ENCODE peak calls at places on chromosomes 16 and 17, in six cellular contexts. One of them, this sample, is unnamed.

GRCh38 chr16:67181346-67181745 is 2.4 kb downstream of the MATCAP1 start:
- DNase-seq in prostate gland: no peak
- DNase-seq in mucosa of descending colon: no peak
- DNase-seq in A549: no peak
- DNase-seq in endodermal cell: no peak
- DNase-seq in Peyer's patch: no peak
- DNase-seq in this sample: peak

GRCh38 chr17:78337244-78338109 is 22.4 kb downstream of the SOCS3 start:
- DNase-seq in Peyer's patch: no peak
- DNase-seq in mucosa of descending colon: peak
- DNase-seq in endodermal cell: peak
- DNase-seq in A549: peak
- DNase-seq in prostate gland: no peak
- DNase-seq in this sample: no peak

GRCh38 chr16:75073551-75074414 is 42.8 kb downstream of the LDHD start:
- DNase-seq in Peyer's patch: no peak
- DNase-seq in endodermal cell: no peak
- DNase-seq in prostate gland: no peak
- DNase-seq in A549: no peak
- DNase-seq in mucosa of descending colon: no peak
- DNase-seq in this sample: no peak

GRCh38 chr16:51125992-51126391 is 25.1 kb downstream of the SALL1 start:
- DNase-seq in Peyer's patch: no peak
- DNase-seq in endodermal cell: peak
- DNase-seq in prostate gland: no peak
- DNase-seq in mucosa of descending colon: no peak
- DNase-seq in A549: no peak
- DNase-seq in this sample: no peak

GRCh38 chr17:41823580-41823979 is 10.8 kb downstream of the FKBP10 start:
- DNase-seq in prostate gland: no peak
- DNase-seq in mucosa of descending colon: peak
- DNase-seq in A549: no peak
- DNase-seq in endodermal cell: no peak
- DNase-seq in Peyer's patch: no peak
- DNase-seq in this sample: no peak

GRCh38 chr16:74603848-74604247 is 3.1 kb downstream of the GLG1 start:
- DNase-seq in A549: no peak
- DNase-seq in Peyer's patch: no peak
- DNase-seq in endodermal cell: no peak
- DNase-seq in mucosa of descending colon: no peak
- DNase-seq in prostate gland: no peak
- DNase-seq in this sample: no peak

GRCh38 chr16:13554020-13554419 is 365.9 kb upstream of the ERCC4 start:
- DNase-seq in Peyer's patch: no peak
- DNase-seq in mucosa of descending colon: no peak
- DNase-seq in A549: no peak
- DNase-seq in endodermal cell: no peak
- DNase-seq in prostate gland: no peak
- DNase-seq in this sample: no peak

GRCh38 chr16:69839240-69839688 is 77.1 kb downstream of the WWP2 start:
- DNase-seq in prostate gland: no peak
- DNase-seq in A549: no peak
- DNase-seq in Peyer's patch: peak
- DNase-seq in endodermal cell: no peak
- DNase-seq in mucosa of descending colon: no peak
- DNase-seq in this sample: no peak

GRCh38 chr17:50926523-50926922 is 60.4 kb upstream of the TOB1 start:
- DNase-seq in endodermal cell: no peak
- DNase-seq in A549: no peak
- DNase-seq in mucosa of descending colon: no peak
- DNase-seq in Peyer's patch: no peak
- DNase-seq in prostate gland: no peak
- DNase-seq in this sample: no peak

GRCh38 chr16:10654592-10655414 is 39.9 kb downstream of the TEKT5 start:
- DNase-seq in A549: no peak
- DNase-seq in prostate gland: no peak
- DNase-seq in mucosa of descending colon: no peak
- DNase-seq in Peyer's patch: no peak
- DNase-seq in endodermal cell: no peak
- DNase-seq in this sample: no peak

GRCh38 chr16:22284637-22285515 is 12.3 kb upstream of the POLR3E start:
- DNase-seq in Peyer's patch: no peak
- DNase-seq in prostate gland: no peak
- DNase-seq in endodermal cell: no peak
- DNase-seq in mucosa of descending colon: no peak
- DNase-seq in A549: no peak
- DNase-seq in this sample: no peak

GRCh38 chr17:51029568-51030463 is 90.9 kb downstream of the SPAG9 start:
- DNase-seq in endodermal cell: no peak
- DNase-seq in prostate gland: no peak
- DNase-seq in Peyer's patch: no peak
- DNase-seq in mucosa of descending colon: no peak
- DNase-seq in A549: no peak
- DNase-seq in this sample: no peak

GRCh38 chr17:55171634-55172328 is 93.0 kb upstream of the HLF start:
- DNase-seq in prostate gland: no peak
- DNase-seq in A549: no peak
- DNase-seq in endodermal cell: no peak
- DNase-seq in mucosa of descending colon: no peak
- DNase-seq in Peyer's patch: no peak
- DNase-seq in this sample: no peak
- H3K4me3 ChIP-seq in prostate gland: no peak
- H3K4me3 ChIP-seq in A549: no peak
- H3K4me3 ChIP-seq in endodermal cell: no peak
- H3K4me3 ChIP-seq in mucosa of descending colon: no peak
- H3K4me3 ChIP-seq in Peyer's patch: no peak
- H3K4me3 ChIP-seq in this sample: no peak

GRCh38 chr16:19680972-19681371 is 37.1 kb downstream of the KNOP1 start:
- DNase-seq in mucosa of descending colon: no peak
- DNase-seq in prostate gland: no peak
- DNase-seq in A549: no peak
- DNase-seq in Peyer's patch: no peak
- DNase-seq in endodermal cell: peak
- DNase-seq in this sample: no peak
- TF ChIP-seq CTCF in mucosa of descending colon: no peak
- TF ChIP-seq CTCF in prostate gland: peak
- TF ChIP-seq CTCF in A549: no peak
- TF ChIP-seq CTCF in Peyer's patch: no peak
- TF ChIP-seq CTCF in endodermal cell: peak
- TF ChIP-seq CTCF in this sample: peak

DNA sequence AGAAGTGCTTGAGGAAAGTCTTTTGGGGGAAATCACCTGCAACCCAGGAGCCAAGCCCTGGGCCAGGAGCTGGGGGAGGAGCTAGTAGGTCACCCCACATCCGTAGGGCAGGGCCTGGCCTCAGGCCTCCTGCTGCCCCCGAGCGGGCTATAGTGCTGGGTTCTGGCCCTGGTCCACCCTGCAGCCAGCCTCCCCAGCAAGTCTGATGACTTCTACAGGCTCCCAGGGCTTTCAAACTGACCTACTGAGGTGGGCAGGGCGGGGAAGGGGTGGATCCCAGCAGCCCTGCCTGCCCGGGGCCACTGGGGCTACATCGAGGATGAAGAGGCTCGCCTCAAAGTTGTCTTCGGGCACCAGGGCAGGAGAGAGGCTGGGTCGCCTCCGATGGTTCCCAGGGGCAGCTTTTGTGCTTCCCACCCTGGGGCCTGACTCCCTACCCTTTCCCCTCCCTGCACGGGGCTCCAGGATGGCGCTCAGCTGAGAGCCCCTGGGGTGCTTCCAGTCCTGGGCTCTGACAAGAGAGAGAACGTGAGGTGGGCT is 5.0 kb downstream of the CENPX start:
- DNase-seq in mucosa of descending colon: no peak
- DNase-seq in prostate gland: no peak
- DNase-seq in endodermal cell: no peak
- DNase-seq in A549: no peak
- DNase-seq in Peyer's patch: no peak
- DNase-seq in this sample: no peak
- H3K4me3 ChIP-seq in mucosa of descending colon: no peak
- H3K4me3 ChIP-seq in prostate gland: no peak
- H3K4me3 ChIP-seq in endodermal cell: no peak
- H3K4me3 ChIP-seq in A549: no peak
- H3K4me3 ChIP-seq in Peyer's patch: no peak
- H3K4me3 ChIP-seq in this sample: no peak

GRCh38 chr17:58085039-58085715 is 2.0 kb downstream of the DYNLL2 start:
- DNase-seq in endodermal cell: peak
- DNase-seq in mucosa of descending colon: no peak
- DNase-seq in prostate gland: no peak
- DNase-seq in Peyer's patch: no peak
- DNase-seq in A549: no peak
- DNase-seq in this sample: no peak
- TF ChIP-seq CTCF in endodermal cell: no peak
- TF ChIP-seq CTCF in mucosa of descending colon: no peak
- TF ChIP-seq CTCF in prostate gland: no peak
- TF ChIP-seq CTCF in Peyer's patch: no peak
- TF ChIP-seq CTCF in A549: no peak
- TF ChIP-seq CTCF in this sample: no peak

GRCh38 chr17:40319651-40320550 is 10.9 kb downstream of the RARA start:
- DNase-seq in A549: no peak
- DNase-seq in endodermal cell: no peak
- DNase-seq in Peyer's patch: peak
- DNase-seq in mucosa of descending colon: peak
- DNase-seq in prostate gland: no peak
- DNase-seq in this sample: no peak
- H3K4me3 ChIP-seq in A549: peak
- H3K4me3 ChIP-seq in endodermal cell: no peak
- H3K4me3 ChIP-seq in Peyer's patch: peak
- H3K4me3 ChIP-seq in mucosa of descending colon: no peak
- H3K4me3 ChIP-seq in prostate gland: peak
- H3K4me3 ChIP-seq in this sample: peak

GRCh38 chr17:27907976-27908558 is 14.9 kb upstream of the LYRM9 start:
- DNase-seq in prostate gland: no peak
- DNase-seq in endodermal cell: peak
- DNase-seq in A549: no peak
- DNase-seq in Peyer's patch: no peak
- DNase-seq in mucosa of descending colon: no peak
- DNase-seq in this sample: no peak
- TF ChIP-seq CTCF in prostate gland: no peak
- TF ChIP-seq CTCF in endodermal cell: peak
- TF ChIP-seq CTCF in A549: no peak
- TF ChIP-seq CTCF in Peyer's patch: no peak
- TF ChIP-seq CTCF in mucosa of descending colon: no peak
- TF ChIP-seq CTCF in this sample: no peak

DNA sequence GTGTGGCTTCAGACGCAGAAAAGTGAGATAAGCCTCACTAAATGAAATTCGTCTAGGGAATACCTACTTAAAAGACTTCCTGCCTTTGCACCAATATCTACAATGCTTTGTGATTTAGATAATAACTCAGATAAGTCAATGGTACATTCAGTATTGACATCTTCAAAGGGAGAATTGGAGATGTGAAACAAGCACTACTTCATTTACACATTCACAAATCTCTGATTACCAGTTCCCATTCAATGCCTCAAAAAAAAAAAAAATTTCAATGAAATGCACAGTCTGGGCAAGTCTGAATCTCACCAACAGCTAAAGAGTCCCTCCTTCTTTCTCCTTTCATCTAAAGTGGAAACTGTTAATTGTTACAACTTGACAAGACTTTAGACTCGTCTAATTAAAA is 3.7 kb downstream of the PHF12 start:
- DNase-seq in endodermal cell: no peak
- DNase-seq in prostate gland: no peak
- DNase-seq in A549: no peak
- DNase-seq in mucosa of descending colon: no peak
- DNase-seq in Peyer's patch: no peak
- DNase-seq in this sample: no peak
- H3K4me3 ChIP-seq in endodermal cell: peak
- H3K4me3 ChIP-seq in prostate gland: no peak
- H3K4me3 ChIP-seq in A549: no peak
- H3K4me3 ChIP-seq in mucosa of descending colon: no peak
- H3K4me3 ChIP-seq in Peyer's patch: no peak
- H3K4me3 ChIP-seq in this sample: no peak

DNA sequence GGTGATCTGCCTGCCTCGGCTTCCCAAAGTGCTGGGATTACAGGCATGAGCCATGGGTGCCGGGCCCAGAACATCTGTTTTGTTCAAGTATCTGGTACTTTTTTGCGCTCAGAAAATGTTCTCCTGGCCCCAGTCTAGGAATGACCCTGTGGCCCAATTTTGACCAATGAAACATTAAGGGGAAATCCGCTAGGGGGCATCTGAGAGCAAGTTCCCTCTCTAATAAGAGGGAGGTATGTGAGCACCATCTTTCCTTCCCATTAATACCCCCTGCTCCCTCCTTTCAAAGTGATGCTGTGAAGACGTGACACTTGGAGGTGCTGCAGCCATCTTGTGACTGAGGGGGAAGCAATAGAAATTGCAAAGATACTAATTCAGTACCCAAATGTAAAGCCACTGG is 16.5 kb upstream of the CLEC3A start:
- DNase-seq in Peyer's patch: no peak
- DNase-seq in endodermal cell: peak
- DNase-seq in prostate gland: no peak
- DNase-seq in mucosa of descending colon: no peak
- DNase-seq in A549: peak
- DNase-seq in this sample: no peak
- TF ChIP-seq CTCF in Peyer's patch: no peak
- TF ChIP-seq CTCF in endodermal cell: peak
- TF ChIP-seq CTCF in prostate gland: no peak
- TF ChIP-seq CTCF in mucosa of descending colon: no peak
- TF ChIP-seq CTCF in A549: peak
- TF ChIP-seq CTCF in this sample: peak

This sample was measured in AG09309.